ENCODE peak calls at places on chromosomes 16 and 17, in nine cellular contexts. O is small intestine; Z is stimulated activated CD8-positive, alpha-beta memory T cell treated with anti-CD3 and anti-CD28 coated beads, Interleukin-4, amount 100 ng/mL, for 24 hours; Q is heart right ventricle; M is epithelial cell of esophagus; K is AG10803; B is transverse colon; H is 8988T; A is T-helper 22 cell. S is an unnamed sample.

GRCh38 chr17:282000-282911 is 70.4 kb downstream of the RPH3AL start:
- DNase-seq in O (no peak), Z (no peak), Q (no peak), M (no peak), K (no peak), B (no peak), H (no peak), A (no peak), S (no peak)

GRCh38 chr17:63356275-63356905 is 89.7 kb downstream of the CYB561 start:
- DNase-seq in O (peak), Z (no peak), Q (no peak), M (peak), K (peak), B (no peak), H (no peak), A (no peak), S (peak)

GRCh38 chr16:17321824-17322223 is 148.9 kb downstream of the XYLT1 start:
- DNase-seq in O (no peak), Z (no peak), Q (no peak), M (no peak), K (no peak), B (no peak), H (no peak), A (no peak), S (no peak)

GRCh38 chr17:28065706-28066105 is 23.2 kb downstream of the NLK start:
- DNase-seq in O (no peak), Z (no peak), Q (no peak), M (peak), K (no peak), B (no peak), H (no peak), A (no peak), S (no peak)

GRCh38 chr17:57603978-57604377 is 141.1 kb downstream of the CCDC182 start:
- DNase-seq in O (peak), Z (peak), Q (no peak), M (peak), K (no peak), B (peak), H (no peak), A (peak), S (no peak)

GRCh38 chr17:74324521-74324920 is 1.5 kb upstream of the KIF19 start:
- DNase-seq in O (no peak), Z (no peak), Q (no peak), M (no peak), K (no peak), B (no peak), H (no peak), A (no peak), S (no peak)

GRCh38 chr17:7250655-7251329 is 742 bp downstream of the CTDNEP1 start:
- DNase-seq in O (no peak), Z (no peak), Q (no peak), M (peak), K (no peak), B (peak), H (no peak), A (no peak), S (no peak)

GRCh38 chr16:3147046-3147756 is 12.4 kb downstream of the ZNF213 start:
- DNase-seq in O (no peak), Z (no peak), Q (no peak), M (no peak), K (no peak), B (no peak), H (no peak), A (no peak), S (no peak)

GRCh38 chr16:19555938-19556778 is 655 bp downstream of the VPS35L start:
- DNase-seq in O (no peak), Z (no peak), Q (peak), M (peak), K (peak), B (peak), H (peak), A (no peak), S (no peak)

GRCh38 chr17:8255499-8255898 is 6.4 kb downstream of the PFAS start:
- DNase-seq in O (no peak), Z (no peak), Q (no peak), M (no peak), K (no peak), B (no peak), H (no peak), A (no peak), S (no peak)

GRCh38 chr17:1604831-1605528 is 23.7 kb downstream of the SLC43A2 start:
- DNase-seq in O (no peak), Z (no peak), Q (no peak), M (no peak), K (no peak), B (no peak), H (no peak), A (no peak), S (no peak)

GRCh38 chr17:79945591-79946255 is 89.9 kb downstream of the TBC1D16 start:
- DNase-seq in O (no peak), Z (no peak), Q (no peak), M (no peak), K (no peak), B (no peak), H (peak), A (no peak), S (peak)

GRCh38 chr16:77723108-77723514 is 797 bp downstream of the NUDT7 start:
- DNase-seq in O (no peak), Z (no peak), Q (peak), M (no peak), K (peak), B (peak), H (no peak), A (no peak), S (no peak)

GRCh38 chr17:79446347-79446746 is 164.5 kb downstream of the RBFOX3 start:
- DNase-seq in O (no peak), Z (no peak), Q (no peak), M (no peak), K (no peak), B (no peak), H (no peak), A (no peak), S (no peak)

GRCh38 chr16:83113317-83113716 is 486.5 kb downstream of the CDH13 start:
- DNase-seq in O (peak), Z (no peak), Q (no peak), M (peak), K (peak), B (no peak), H (no peak), A (no peak), S (no peak)

GRCh38 chr17:83182620-83183063 is 103.2 kb downstream of the METRNL start:
- DNase-seq in O (no peak), Z (no peak), Q (no peak), M (no peak), K (no peak), B (no peak), H (peak), A (no peak), S (peak)

GRCh38 chr16:69520800-69521602 is 44.8 kb upstream of the NFAT5 start:
- DNase-seq in O (no peak), Z (peak), Q (no peak), M (peak), K (peak), B (no peak), H (no peak), A (no peak), S (no peak)

GRCh38 chr17:74804683-74805082 is 28.5 kb upstream of the NAT9 start:
- DNase-seq in O (no peak), Z (no peak), Q (no peak), M (no peak), K (no peak), B (no peak), H (no peak), A (no peak), S (no peak)

GRCh38 chr16:54346046-54346445 is 59.5 kb upstream of the IRX3 start:
- DNase-seq in O (no peak), Z (no peak), Q (no peak), M (peak), K (peak), B (no peak), H (no peak), A (no peak), S (no peak)

GRCh38 chr17:81161536-81161935 is 3.8 kb upstream of the PVALEF start:
- DNase-seq in O (no peak), Z (no peak), Q (no peak), M (no peak), K (no peak), B (no peak), H (no peak), A (no peak), S (no peak)

GRCh38 chr16:48384982-48385271 is 286 bp downstream of the SIAH1 start:
- DNase-seq in O (no peak), Z (no peak), Q (peak), M (no peak), K (peak), B (no peak), H (no peak), A (no peak), S (no peak)

GRCh38 chr16:8853611-8854010 is 15.2 kb downstream of the CARHSP1 start:
- DNase-seq in O (no peak), Z (no peak), Q (no peak), M (no peak), K (no peak), B (no peak), H (no peak), A (no peak), S (no peak)

GRCh38 chr17:79047923-79048825 is 24.2 kb downstream of the C1QTNF1 start:
- DNase-seq in O (peak), Z (no peak), Q (no peak), M (peak), K (no peak), B (no peak), H (no peak), A (no peak), S (no peak)

GRCh38 chr17:48555616-48556533 is 11.0 kb upstream of the HOXB2 start:
- DNase-seq in O (no peak), Z (no peak), Q (no peak), M (no peak), K (no peak), B (no peak), H (peak), A (no peak), S (no peak)

GRCh38 chr16:74842413-74842812 is 67.8 kb upstream of the FA2H start:
- DNase-seq in O (no peak), Z (no peak), Q (no peak), M (peak), K (no peak), B (no peak), H (no peak), A (no peak), S (no peak)

GRCh38 chr16:49849709-49850108 is 6.2 kb downstream of the ZNF423 start:
- DNase-seq in O (no peak), Z (no peak), Q (no peak), M (no peak), K (no peak), B (no peak), H (no peak), A (no peak), S (no peak)

GRCh38 chr17:55484575-55484974 is 26.7 kb downstream of the SMIM36 start:
- DNase-seq in O (no peak), Z (no peak), Q (no peak), M (peak), K (no peak), B (no peak), H (no peak), A (no peak), S (no peak)

GRCh38 chr16:77500286-77500598 is 65.4 kb upstream of the ADAMTS18 start:
- DNase-seq in O (no peak), Z (no peak), Q (no peak), M (no peak), K (no peak), B (no peak), H (no peak), A (no peak), S (no peak)

GRCh38 chr16:590165-590874 is 454 bp downstream of the RAB40C start:
- DNase-seq in O (no peak), Z (no peak), Q (no peak), M (peak), K (peak), B (no peak), H (no peak), A (no peak), S (no peak)